ENCODE peak calls at places on chromosomes 5 and 9, in six cellular contexts. D, N, E, G, W and A are unnamed samples.

GRCh38 chr5:28766565-28767158 is 1728.3 kb upstream of the CDH9 start:
- DNase-seq in D (peak; percentile 35), N (no peak), E (no peak), G (peak; percentile 6), W (peak; percentile 21), A (no peak)

GRCh38 chr5:69484891-69485290 is 7.7 kb upstream of the OCLN start:
- DNase-seq in D (no peak), N (no peak), E (no peak), G (no peak), W (peak; percentile 29), A (no peak)

GRCh38 chr5:131064669-131065371 is 100.2 kb downstream of the HINT1 start:
- DNase-seq in D (no peak), N (no peak), E (no peak), G (no peak), W (no peak), A (no peak)

GRCh38 chr5:180785151-180785781 is 17.3 kb downstream of the MGAT1 start:
- DNase-seq in D (peak; percentile 41), N (no peak), E (peak; percentile 21), G (no peak), W (peak; percentile 87), A (no peak)

GRCh38 chr9:33318781-33319180 is 28.5 kb downstream of the NFX1 start:
- DNase-seq in D (no peak), N (no peak), E (no peak), G (no peak), W (no peak), A (no peak)

GRCh38 chr5:35369965-35370790 is 139.9 kb upstream of the PRLR start:
- DNase-seq in D (no peak), N (no peak), E (no peak), G (no peak), W (no peak), A (no peak)

GRCh38 chr5:84430863-84431663 is 46.4 kb upstream of the EDIL3 start:
- DNase-seq in D (no peak), N (no peak), E (no peak), G (no peak), W (peak; percentile 12), A (no peak)

GRCh38 chr5:82784521-82784920 is 292.7 kb downstream of the TMEM167A start:
- DNase-seq in D (no peak), N (no peak), E (no peak), G (no peak), W (no peak), A (no peak)

GRCh38 chr9:124280176-124280691 is 22.5 kb downstream of the NEK6 start:
- DNase-seq in D (peak; percentile 93), N (no peak), E (no peak), G (no peak), W (peak; percentile 91), A (no peak)

GRCh38 chr9:38326122-38326521 is 66.4 kb upstream of the ALDH1B1 start:
- DNase-seq in D (no peak), N (no peak), E (no peak), G (no peak), W (no peak), A (no peak)

GRCh38 chr5:116271432-116271831 is 186.6 kb downstream of the COMMD10 start:
- DNase-seq in D (peak; percentile 89), N (no peak), E (no peak), G (no peak), W (peak; percentile 82), A (no peak)

GRCh38 chr9:80004687-80005086 is 432.9 kb downstream of the TLE4 start:
- DNase-seq in D (no peak), N (no peak), E (no peak), G (no peak), W (no peak), A (no peak)

GRCh38 chr5:126872558-126873349 is 95.8 kb downstream of the LMNB1 start:
- DNase-seq in D (no peak), N (no peak), E (no peak), G (no peak), W (no peak), A (no peak)

DNA sequence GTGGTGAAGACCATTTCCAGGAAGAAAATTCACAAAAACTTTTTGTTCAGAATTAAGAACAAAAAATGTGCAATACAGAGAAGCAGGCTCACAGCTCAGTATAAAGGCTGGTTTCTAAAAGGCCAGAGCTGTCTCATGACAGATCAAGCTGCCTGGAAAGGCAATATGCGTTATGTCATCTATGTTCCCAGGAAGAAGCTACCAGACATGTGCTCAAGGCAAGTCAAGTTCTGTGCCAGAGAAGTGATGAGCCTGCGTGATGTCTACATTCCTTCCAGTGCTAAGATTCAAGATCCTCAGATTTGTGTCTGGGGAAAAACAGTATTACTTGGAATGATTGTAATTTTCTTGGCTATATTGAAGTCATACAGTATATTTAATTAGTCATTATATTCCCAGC is 104.3 kb downstream of the PDE4D start:
- DNase-seq in D (no peak), N (no peak), E (no peak), G (no peak), W (no peak), A (no peak)
- H3K27ac ChIP-seq in D (no peak overlapping the region), N (no peak overlapping the region), E (no peak overlapping the region), G (no peak overlapping the region), W (no peak overlapping the region), A (no peak overlapping the region)

GRCh38 chr9:121286688-121286972 is 18.7 kb downstream of the GSN start:
- DNase-seq in D (no peak), N (no peak), E (no peak), G (no peak), W (no peak), A (no peak)

GRCh38 chr9:121283856-121284732 is 16.1 kb downstream of the GSN start:
- DNase-seq in D (no peak), N (no peak), E (no peak), G (peak; percentile 36), W (no peak), A (no peak)

GRCh38 chr9:121284733-121285451 is 16.9 kb downstream of the GSN start:
- DNase-seq in D (no peak), N (no peak), E (no peak), G (no peak), W (no peak), A (no peak)

GRCh38 chr9:121286973-121287721 is 19.2 kb downstream of the GSN start:
- DNase-seq in D (peak; percentile 97), N (no peak), E (peak; percentile 91), G (peak; percentile 94), W (peak; percentile 95), A (peak; percentile 70)

GRCh38 chr9:121285835-121286687 is 18.1 kb downstream of the GSN start:
- DNase-seq in D (peak; percentile 63), N (no peak), E (peak; percentile 64), G (peak; percentile 37), W (peak; percentile 56), A (no peak)
- H3K27ac ChIP-seq in D (peak overlapping the region; percentile 91), N (no peak overlapping the region), E (peak overlapping the region; percentile 98), G (peak overlapping the region; percentile 93), W (peak overlapping the region; percentile 89), A (peak overlapping the region; percentile 97)

GRCh38 chr9:127543973-127544533 is 68.0 kb upstream of the STXBP1 start:
- DNase-seq in D (no peak), N (no peak), E (no peak), G (no peak), W (no peak), A (no peak)
- H3K27ac ChIP-seq in D (peak overlapping the region; percentile 11), N (no peak overlapping the region), E (peak overlapping the region; percentile 7), G (no peak overlapping the region), W (peak overlapping the region; percentile 62), A (no peak overlapping the region)

DNA sequence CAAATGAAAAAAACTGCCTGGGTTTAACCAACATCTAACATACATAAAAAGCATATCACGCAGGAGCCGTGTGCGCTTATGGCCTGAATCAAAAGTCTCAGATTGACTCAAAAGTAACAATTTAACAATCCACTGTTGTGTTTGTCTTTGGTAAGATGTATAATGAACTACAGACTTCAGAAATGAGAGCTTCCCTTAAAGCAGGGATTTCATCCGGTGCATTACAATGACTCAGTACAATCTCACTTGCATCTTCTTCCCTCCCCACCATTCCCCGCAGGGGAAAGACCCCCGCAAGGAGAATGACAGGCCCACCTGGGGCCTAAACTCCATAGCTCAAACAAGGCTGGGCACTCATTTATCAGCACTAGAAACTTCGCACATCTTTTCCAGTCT is 1.4 kb downstream of the ZFR start:
- DNase-seq in D (peak; percentile 24), N (no peak), E (no peak), G (peak; percentile 23), W (peak; percentile 57), A (no peak)
- H3K27ac ChIP-seq in D (peak overlapping the region; percentile 93), N (peak overlapping the region; percentile 60), E (peak overlapping the region; percentile 94), G (peak overlapping the region; percentile 88), W (peak overlapping the region; percentile 94), A (peak overlapping the region; percentile 71)

GRCh38 chr5:79547982-79548381 is 34.0 kb upstream of the HOMER1 start:
- DNase-seq in D (no peak), N (no peak), E (no peak), G (no peak), W (no peak), A (no peak)

GRCh38 chr5:79555418-79555817 is 41.5 kb upstream of the HOMER1 start:
- DNase-seq in D (no peak), N (no peak), E (no peak), G (no peak), W (no peak), A (no peak)

GRCh38 chr5:79547429-79547822 is 33.5 kb upstream of the HOMER1 start:
- DNase-seq in D (no peak), N (no peak), E (no peak), G (no peak), W (no peak), A (no peak)

DNA sequence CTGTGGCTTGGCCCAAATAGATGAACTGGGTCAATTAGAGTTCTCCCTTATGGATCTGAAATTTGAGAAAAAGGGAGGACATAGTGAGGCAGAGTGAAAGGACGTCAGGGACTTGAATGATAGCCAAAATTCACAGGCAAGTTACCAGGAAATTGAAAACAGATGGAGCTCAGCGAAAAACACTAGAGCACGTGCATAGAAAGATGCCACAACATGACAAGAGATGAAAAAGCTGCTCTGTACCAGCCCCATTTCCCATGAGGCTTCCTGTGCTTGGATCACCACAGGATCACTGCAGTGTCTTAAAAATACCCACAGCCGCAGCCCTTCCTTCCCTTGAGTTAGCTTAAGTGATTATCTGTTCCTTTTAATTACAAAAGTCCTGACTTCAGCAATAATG is 39.0 kb upstream of the HOMER1 start:
- DNase-seq in D (peak; percentile 82), N (no peak), E (no peak), G (no peak), W (peak; percentile 46), A (no peak)
- H3K27ac ChIP-seq in D (no peak overlapping the region), N (no peak overlapping the region), E (no peak overlapping the region), G (no peak overlapping the region), W (no peak overlapping the region), A (no peak overlapping the region)

DNA sequence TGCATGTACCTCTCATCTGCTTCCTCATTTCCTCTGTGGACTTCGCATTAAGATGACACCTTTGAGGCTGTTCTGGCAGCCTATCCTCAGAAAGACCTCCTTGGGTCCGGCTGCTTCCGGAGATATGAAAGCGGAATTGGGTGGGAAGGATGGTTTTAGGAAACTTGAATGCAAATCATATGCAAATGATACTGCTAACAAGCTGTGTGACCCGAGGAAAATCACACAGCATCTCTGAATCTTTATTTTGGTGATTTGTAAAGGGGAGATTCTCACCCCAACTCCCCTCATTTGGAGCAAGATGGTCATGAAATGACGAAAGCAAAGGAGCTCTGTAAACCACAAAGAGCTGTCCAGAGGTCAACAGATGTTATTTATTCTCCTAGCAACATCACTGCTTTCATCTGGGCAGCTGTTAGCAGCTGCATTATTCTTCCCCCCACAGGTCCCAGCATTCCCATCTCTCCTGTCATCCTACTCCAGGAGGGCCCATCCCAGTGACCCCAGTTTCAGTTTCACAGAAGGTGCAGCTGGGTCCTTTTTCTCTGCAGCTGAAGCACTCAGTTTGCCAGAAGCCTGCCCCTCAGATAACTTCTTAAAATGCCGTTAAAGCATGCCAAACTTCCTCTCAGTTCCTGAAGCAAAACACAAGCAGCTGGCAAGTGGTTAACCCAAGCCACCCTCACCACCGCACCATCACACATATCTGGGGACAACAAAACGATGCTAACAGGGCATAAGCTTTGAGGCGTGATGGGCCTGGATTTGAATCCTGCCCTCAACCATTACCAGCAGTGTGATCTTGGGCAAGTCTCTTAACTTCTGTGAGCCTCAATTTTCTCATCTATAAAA is 269.6 kb downstream of the SEC61B start:
- DNase-seq in D (peak; percentile 92), N (no peak), E (no peak), G (no peak), W (peak; percentile 70), A (no peak)
- H3K27ac ChIP-seq in D (peak overlapping the region; percentile 75), N (no peak overlapping the region), E (peak overlapping the region; percentile 8), G (no peak overlapping the region), W (peak overlapping the region; percentile 10), A (no peak overlapping the region)